ENCODE peak calls at places on chromosomes 12 and 14, in four cellular contexts. D is stimulated activated naive CD8-positive, alpha-beta T cell treated with anti-CD3 and anti-CD28 coated beads, Interleukin-15, Interleukin-2, amounts not matched to agents 100 U/mL and 50 U/mL, for 24 hours; B is body of pancreas; K is stimulated activated CD4-positive, alpha-beta T cell treated with anti-CD3 and anti-CD28 coated beads, TNF-alpha, amount 100 ng/mL, for 4 hours. I is an unnamed sample.

GRCh38 chr14:33530358-33530757 is 420.5 kb downstream of the EGLN3 start:
- DNase-seq in D (no peak), B (no peak), K (no peak), I (no peak)

GRCh38 chr14:50139192-50139591 is 22.8 kb upstream of the VCPKMT start:
- DNase-seq in D (no peak), B (no peak), K (no peak), I (no peak)

GRCh38 chr12:29552324-29552927 is 54.9 kb upstream of the OVCH1 start:
- DNase-seq in D (peak), B (peak), K (peak), I (peak)

GRCh38 chr14:28681681-28682080 is 84.9 kb upstream of the FOXG1 start:
- DNase-seq in D (no peak), B (no peak), K (no peak), I (no peak)

GRCh38 chr12:6042447-6042846 is 82.0 kb downstream of the VWF start:
- DNase-seq in D (no peak), B (no peak), K (no peak), I (no peak)

GRCh38 chr14:96584199-96584906 is 82.2 kb downstream of the PAPOLA start:
- DNase-seq in D (peak), B (peak), K (no peak), I (no peak)

GRCh38 chr14:34680806-34681479 is 33.5 kb downstream of the CFL2 start:
- DNase-seq in D (no peak), B (no peak), K (no peak), I (no peak)

GRCh38 chr14:89252887-89253532 is 164.0 kb downstream of the FOXN3 start:
- DNase-seq in D (no peak), B (no peak), K (no peak), I (peak)

GRCh38 chr12:92244036-92244435 is 98.4 kb upstream of the BTG1 start:
- DNase-seq in D (no peak), B (peak), K (no peak), I (peak)

GRCh38 chr14:40199101-40199500 is 766.9 kb upstream of the FBXO33 start:
- DNase-seq in D (no peak), B (no peak), K (no peak), I (no peak)

GRCh38 chr12:113271853-113272561 is 50.7 kb downstream of the TPCN1 start:
- DNase-seq in D (peak), B (peak), K (no peak), I (peak)

GRCh38 chr14:96167224-96168148 is 37.2 kb upstream of the BDKRB2 start:
- DNase-seq in D (no peak), B (no peak), K (no peak), I (no peak)

GRCh38 chr14:50333010-50333409 is 20.9 kb downstream of the DMAC2L start:
- DNase-seq in D (no peak), B (peak), K (no peak), I (no peak)

GRCh38 chr14:32201196-32201815 is 539 bp upstream of the RNU6-7 start:
- DNase-seq in D (peak), B (peak), K (peak), I (peak)

GRCh38 chr12:96502949-96503532 is 13.7 kb downstream of the CFAP54 start:
- DNase-seq in D (no peak), B (no peak), K (no peak), I (no peak)

I was measured in prostate gland.